ENCODE peak calls at places on chromosomes 3 and 15, in six cellular contexts. B is psoas muscle, R is HEK293T, V is AG08395, K is fibroblast of mammary gland, Z is C1 segment of cervical spinal cord. O is an unnamed sample.

GRCh38 chr15:58447244-58448010 is 15.6 kb downstream of the LIPC start:
- DNase-seq in B (no peak), R (no peak), V (peak; percentile 74), K (peak; percentile 82), Z (no peak), O (peak; percentile 67)

GRCh38 chr15:58327958-58328357 is 103.8 kb upstream of the LIPC start:
- DNase-seq in B (no peak), R (no peak), V (no peak), K (no peak), Z (no peak), O (no peak)

GRCh38 chr3:188253800-188254452 is 100.0 kb downstream of the LPP start:
- DNase-seq in B (no peak), R (no peak), V (no peak), K (no peak), Z (no peak), O (no peak)

GRCh38 chr3:33278106-33278672 is 947 bp downstream of the FBXL2 start:
- DNase-seq in B (no peak), R (peak; percentile 18), V (no peak), K (no peak), Z (no peak), O (peak; percentile 28)

GRCh38 chr3:69999191-70000027 is at the start of gene SAMMSON:
- DNase-seq in B (no peak), R (no peak), V (no peak), K (peak; percentile 49), Z (no peak), O (no peak)

GRCh38 chr15:52976050-52976449 is 185.9 kb upstream of the ONECUT1 start:
- DNase-seq in B (no peak), R (no peak), V (no peak), K (no peak), Z (no peak), O (no peak)

GRCh38 chr3:195802795-195803194 is 8.9 kb downstream of the MUC4 start:
- DNase-seq in B (no peak), R (no peak), V (no peak), K (no peak), Z (no peak), O (peak; percentile 40)

GRCh38 chr15:77975332-77976119 is 102.0 kb downstream of the TBC1D2B start:
- DNase-seq in B (no peak), R (no peak), V (no peak), K (no peak), Z (no peak), O (peak; percentile 90)

GRCh38 chr3:161349529-161350278 is 21.6 kb downstream of the SPTSSB start:
- DNase-seq in B (no peak), R (no peak), V (peak; percentile 83), K (peak; percentile 97), Z (no peak), O (peak; percentile 65)

GRCh38 chr15:84727429-84727828 is 11.5 kb upstream of the SEC11A start:
- DNase-seq in B (no peak), R (no peak), V (no peak), K (no peak), Z (no peak), O (no peak)

O was measured in myocyte.